ENCODE peak calls at places on chromosome X, in four cellular contexts. One of them, this sample, is unnamed.

GRCh38 chrX:63561425-63561824 is 210.3 kb upstream of the SPIN4 start:
- DNase-seq in heart right ventricle: no peak
- DNase-seq in fibroblast of pulmonary artery: no peak
- DNase-seq in AG10803: no peak
- DNase-seq in this sample: peak

GRCh38 chrX:131802836-131803626 is 220.1 kb upstream of the STK26 start:
- DNase-seq in AG10803: no peak
- DNase-seq in fibroblast of pulmonary artery: no peak
- DNase-seq in heart right ventricle: peak
- DNase-seq in this sample: no peak

GRCh38 chrX:78366576-78366975 is 39.2 kb upstream of the CYSLTR1 start:
- DNase-seq in heart right ventricle: no peak
- DNase-seq in AG10803: no peak
- DNase-seq in fibroblast of pulmonary artery: no peak
- DNase-seq in this sample: no peak

GRCh38 chrX:104137496-104137895 is 19.3 kb downstream of the SLC25A53 start:
- DNase-seq in AG10803: peak
- DNase-seq in heart right ventricle: no peak
- DNase-seq in fibroblast of pulmonary artery: peak
- DNase-seq in this sample: peak

GRCh38 chrX:1477229-1477628 is 24.5 kb upstream of the ASMTL start:
- DNase-seq in AG10803: no peak
- DNase-seq in heart right ventricle: no peak
- DNase-seq in fibroblast of pulmonary artery: no peak
- DNase-seq in this sample: no peak

GRCh38 chrX:153884136-153885076 is 1.6 kb downstream of the L1CAM start:
- DNase-seq in fibroblast of pulmonary artery: no peak
- DNase-seq in AG10803: no peak
- DNase-seq in heart right ventricle: no peak
- DNase-seq in this sample: no peak

GRCh38 chrX:71547339-71547738 is 14.4 kb downstream of the OGT start:
- DNase-seq in heart right ventricle: no peak
- DNase-seq in fibroblast of pulmonary artery: no peak
- DNase-seq in AG10803: no peak
- DNase-seq in this sample: no peak

GRCh38 chrX:17500145-17500579 is 125.2 kb downstream of the NHS start:
- DNase-seq in AG10803: peak
- DNase-seq in fibroblast of pulmonary artery: peak
- DNase-seq in heart right ventricle: no peak
- DNase-seq in this sample: peak

GRCh38 chrX:46376246-46376885 is 168.9 kb downstream of the ZNF674 start:
- DNase-seq in fibroblast of pulmonary artery: peak
- DNase-seq in AG10803: peak
- DNase-seq in heart right ventricle: no peak
- DNase-seq in this sample: peak

GRCh38 chrX:139967300-139967699 is 2.0 kb upstream of the CXorf66 start:
- DNase-seq in AG10803: no peak
- DNase-seq in heart right ventricle: no peak
- DNase-seq in fibroblast of pulmonary artery: peak
- DNase-seq in this sample: peak

GRCh38 chrX:45714864-45715263 is 514.2 kb upstream of the DIPK2B start:
- DNase-seq in fibroblast of pulmonary artery: peak
- DNase-seq in AG10803: peak
- DNase-seq in heart right ventricle: no peak
- DNase-seq in this sample: peak

GRCh38 chrX:136866337-136867095 is 14.0 kb downstream of the RBMX start:
- DNase-seq in AG10803: no peak
- DNase-seq in heart right ventricle: no peak
- DNase-seq in fibroblast of pulmonary artery: peak
- DNase-seq in this sample: no peak

GRCh38 chrX:143632625-143633387 is 3.1 kb downstream of the SLITRK4 start:
- DNase-seq in AG10803: no peak
- DNase-seq in fibroblast of pulmonary artery: peak
- DNase-seq in heart right ventricle: no peak
- DNase-seq in this sample: no peak

GRCh38 chrX:120309873-120310730 is 1.2 kb downstream of the TMEM255A start:
- DNase-seq in AG10803: peak
- DNase-seq in fibroblast of pulmonary artery: no peak
- DNase-seq in heart right ventricle: no peak
- DNase-seq in this sample: peak

GRCh38 chrX:123736333-123736921 is 3.6 kb upstream of the THOC2 start:
- DNase-seq in AG10803: peak
- DNase-seq in fibroblast of pulmonary artery: no peak
- DNase-seq in heart right ventricle: no peak
- DNase-seq in this sample: peak

GRCh38 chrX:150486011-150486410 is 82.4 kb upstream of the MTM1 start:
- DNase-seq in heart right ventricle: peak
- DNase-seq in AG10803: peak
- DNase-seq in fibroblast of pulmonary artery: peak
- DNase-seq in this sample: peak

GRCh38 chrX:1212532-1212931 is at the start of gene CRLF2:
- DNase-seq in heart right ventricle: no peak
- DNase-seq in fibroblast of pulmonary artery: no peak
- DNase-seq in AG10803: no peak
- DNase-seq in this sample: peak

GRCh38 chrX:116306218-116306617 is 130.2 kb upstream of the SLC6A14 start:
- DNase-seq in fibroblast of pulmonary artery: no peak
- DNase-seq in heart right ventricle: no peak
- DNase-seq in AG10803: no peak
- DNase-seq in this sample: no peak

GRCh38 chrX:49082472-49082871 is 2.8 kb upstream of the WDR45 start:
- DNase-seq in AG10803: no peak
- DNase-seq in heart right ventricle: no peak
- DNase-seq in fibroblast of pulmonary artery: no peak
- DNase-seq in this sample: no peak

GRCh38 chrX:100720301-100720700 is 11.6 kb downstream of the SYTL4 start:
- DNase-seq in AG10803: no peak
- DNase-seq in heart right ventricle: no peak
- DNase-seq in fibroblast of pulmonary artery: peak
- DNase-seq in this sample: peak

GRCh38 chrX:18640686-18641085 is 31.2 kb downstream of the RS1 start:
- DNase-seq in AG10803: peak
- DNase-seq in fibroblast of pulmonary artery: peak
- DNase-seq in heart right ventricle: no peak
- DNase-seq in this sample: no peak

GRCh38 chrX:110180928-110181310 is 137.0 kb downstream of the AMMECR1 start:
- DNase-seq in fibroblast of pulmonary artery: no peak
- DNase-seq in AG10803: peak
- DNase-seq in heart right ventricle: no peak
- DNase-seq in this sample: peak

GRCh38 chrX:121456315-121456714 is 408.9 kb downstream of the GLUD2 start:
- DNase-seq in fibroblast of pulmonary artery: no peak
- DNase-seq in AG10803: no peak
- DNase-seq in heart right ventricle: no peak
- DNase-seq in this sample: no peak

GRCh38 chrX:75303795-75304194 is 29.9 kb downstream of the UPRT start:
- DNase-seq in AG10803: peak
- DNase-seq in fibroblast of pulmonary artery: peak
- DNase-seq in heart right ventricle: no peak
- DNase-seq in this sample: peak

GRCh38 chrX:9566150-9566621 is 101.3 kb downstream of the TBL1X start:
- DNase-seq in AG10803: peak
- DNase-seq in fibroblast of pulmonary artery: peak
- DNase-seq in heart right ventricle: peak
- DNase-seq in this sample: peak
- TF ChIP-seq CTCF in AG10803: no peak
- TF ChIP-seq CTCF in fibroblast of pulmonary artery: no peak
- TF ChIP-seq CTCF in heart right ventricle: no peak
- TF ChIP-seq CTCF in this sample: peak

DNA sequence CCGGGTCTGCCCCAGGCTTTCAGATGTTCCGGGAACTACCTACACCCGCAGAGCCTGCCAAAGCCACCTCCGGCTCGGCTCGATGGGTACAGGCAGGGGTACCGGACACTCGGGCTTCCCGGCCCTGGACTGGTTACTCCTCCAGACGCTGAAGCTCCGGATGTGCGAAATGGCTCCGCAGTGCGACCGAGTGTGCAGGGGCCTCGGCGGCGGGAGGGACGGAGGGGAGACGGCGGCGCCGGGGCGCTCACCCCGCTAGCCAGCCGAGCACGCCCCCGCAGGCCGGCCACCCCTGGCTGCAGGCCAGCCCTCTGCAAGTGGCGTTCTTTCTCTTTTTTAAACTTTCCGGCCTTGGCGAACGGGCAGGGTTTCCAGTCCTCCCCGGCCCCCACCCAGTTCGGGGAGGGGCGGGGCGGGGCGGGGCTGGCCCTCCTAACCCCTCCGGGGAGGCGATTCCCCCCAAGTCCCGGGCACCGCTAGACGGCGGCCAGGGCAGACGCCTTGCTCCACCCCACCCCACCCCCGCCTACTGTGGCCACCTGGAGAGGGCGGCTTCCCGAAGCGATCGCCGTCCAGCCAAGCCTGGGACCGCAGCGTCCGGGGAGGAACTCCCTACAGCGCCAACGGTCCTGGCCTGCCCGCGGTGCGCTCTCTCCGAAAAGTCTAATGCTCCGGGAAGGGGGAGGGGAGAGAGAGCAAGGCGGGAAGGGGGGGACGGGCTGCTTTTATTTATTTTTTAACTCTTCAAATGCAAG is 7.5 kb downstream of the BCOR start:
- DNase-seq in AG10803: no peak
- DNase-seq in fibroblast of pulmonary artery: no peak
- DNase-seq in heart right ventricle: peak
- DNase-seq in this sample: no peak
- H3K4me3 ChIP-seq in AG10803: peak
- H3K4me3 ChIP-seq in fibroblast of pulmonary artery: peak
- H3K4me3 ChIP-seq in heart right ventricle: peak
- H3K4me3 ChIP-seq in this sample: peak

GRCh38 chrX:133465254-133465653 is 50.0 kb upstream of the GPC4 start:
- DNase-seq in AG10803: no peak
- DNase-seq in heart right ventricle: no peak
- DNase-seq in fibroblast of pulmonary artery: no peak
- DNase-seq in this sample: no peak

GRCh38 chrX:133473451-133473850 is 58.2 kb upstream of the GPC4 start:
- DNase-seq in fibroblast of pulmonary artery: no peak
- DNase-seq in heart right ventricle: no peak
- DNase-seq in AG10803: no peak
- DNase-seq in this sample: no peak

DNA sequence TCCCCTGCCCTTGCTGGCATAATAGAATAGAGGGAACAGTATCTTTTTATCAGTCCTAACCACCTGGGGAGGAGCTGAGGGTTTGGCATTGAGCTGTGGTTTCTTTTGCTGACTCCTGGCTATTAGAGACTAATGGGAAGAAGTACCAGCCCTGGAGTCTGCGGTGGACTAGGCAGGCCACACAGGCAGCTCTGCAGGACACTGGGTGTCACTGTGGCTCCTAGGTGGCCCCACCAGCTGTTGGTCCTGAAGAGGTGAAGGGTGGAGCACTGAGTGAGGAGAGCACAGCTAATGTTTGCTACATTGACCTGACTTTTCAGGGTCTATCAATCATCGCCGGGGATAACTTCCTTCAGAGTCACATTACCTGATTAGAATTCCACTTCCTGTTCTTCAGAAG is 52.8 kb upstream of the GPC4 start:
- DNase-seq in AG10803: no peak
- DNase-seq in heart right ventricle: no peak
- DNase-seq in fibroblast of pulmonary artery: no peak
- DNase-seq in this sample: no peak
- TF ChIP-seq CTCF in AG10803: no peak
- TF ChIP-seq CTCF in heart right ventricle: no peak
- TF ChIP-seq CTCF in fibroblast of pulmonary artery: no peak
- TF ChIP-seq CTCF in this sample: no peak

DNA sequence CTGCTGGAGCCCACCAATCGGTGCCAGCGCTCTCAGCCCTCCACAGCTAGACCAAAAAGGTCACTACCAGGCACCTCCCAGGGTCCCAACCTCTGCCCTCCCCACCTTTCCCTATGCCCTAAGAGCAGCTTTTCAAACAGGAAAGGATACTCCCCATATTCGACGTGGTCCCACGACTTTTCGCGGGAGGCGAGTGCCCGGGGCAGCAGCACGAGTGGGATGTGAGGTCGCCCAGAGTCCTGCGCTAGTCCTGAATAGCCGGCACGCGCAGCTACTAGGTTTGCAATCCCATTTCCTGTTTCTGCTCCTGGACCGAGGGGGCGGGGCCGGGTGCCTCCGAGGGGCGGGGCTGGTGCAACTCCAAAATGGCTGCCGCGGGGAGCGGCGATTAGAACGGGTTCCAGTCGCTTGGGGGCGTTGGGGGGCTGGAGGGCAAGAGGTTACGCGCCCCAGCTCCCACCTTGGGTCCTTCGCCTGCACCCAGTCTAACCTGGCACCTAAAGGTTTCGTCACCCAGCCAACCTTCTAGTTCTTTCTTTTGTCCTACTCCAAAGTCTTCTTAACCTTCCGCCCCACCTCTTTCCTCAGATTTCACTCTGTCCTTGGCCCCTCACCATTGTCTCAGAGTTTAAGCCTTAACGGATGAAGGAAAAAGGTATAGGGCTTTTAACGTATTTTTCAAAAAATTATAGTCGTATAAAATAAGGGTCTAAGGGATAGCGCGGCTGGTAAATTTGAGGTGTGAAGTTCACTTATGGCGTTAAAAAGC is 85.0 kb upstream of the TENT5D start:
- DNase-seq in fibroblast of pulmonary artery: peak
- DNase-seq in AG10803: peak
- DNase-seq in heart right ventricle: peak
- DNase-seq in this sample: no peak
- H3K4me3 ChIP-seq in fibroblast of pulmonary artery: peak
- H3K4me3 ChIP-seq in AG10803: peak
- H3K4me3 ChIP-seq in heart right ventricle: no peak
- H3K4me3 ChIP-seq in this sample: no peak

GRCh38 chrX:41862562-41863184 is 60.7 kb downstream of the CASK start:
- DNase-seq in heart right ventricle: no peak
- DNase-seq in AG10803: no peak
- DNase-seq in fibroblast of pulmonary artery: no peak
- DNase-seq in this sample: no peak

GRCh38 chrX:41857670-41858069 is 65.7 kb downstream of the CASK start:
- DNase-seq in fibroblast of pulmonary artery: no peak
- DNase-seq in heart right ventricle: no peak
- DNase-seq in AG10803: no peak
- DNase-seq in this sample: no peak

GRCh38 chrX:41863343-41864203 is 59.8 kb downstream of the CASK start:
- DNase-seq in AG10803: no peak
- DNase-seq in fibroblast of pulmonary artery: no peak
- DNase-seq in heart right ventricle: no peak
- DNase-seq in this sample: no peak

GRCh38 chrX:41858161-41858775 is 65.1 kb downstream of the CASK start:
- DNase-seq in heart right ventricle: no peak
- DNase-seq in AG10803: no peak
- DNase-seq in fibroblast of pulmonary artery: no peak
- DNase-seq in this sample: no peak
- TF ChIP-seq CTCF in heart right ventricle: no peak
- TF ChIP-seq CTCF in AG10803: no peak
- TF ChIP-seq CTCF in fibroblast of pulmonary artery: no peak
- TF ChIP-seq CTCF in this sample: no peak

GRCh38 chrX:68823413-68824151 is 5.2 kb upstream of the EFNB1 start:
- DNase-seq in fibroblast of pulmonary artery: no peak
- DNase-seq in AG10803: no peak
- DNase-seq in heart right ventricle: no peak
- DNase-seq in this sample: no peak

GRCh38 chrX:68824152-68824433 is 4.7 kb upstream of the EFNB1 start:
- DNase-seq in heart right ventricle: no peak
- DNase-seq in AG10803: no peak
- DNase-seq in fibroblast of pulmonary artery: no peak
- DNase-seq in this sample: no peak

GRCh38 chrX:68821616-68822015 is 7.2 kb upstream of the EFNB1 start:
- DNase-seq in fibroblast of pulmonary artery: no peak
- DNase-seq in AG10803: no peak
- DNase-seq in heart right ventricle: no peak
- DNase-seq in this sample: no peak

GRCh38 chrX:68824565-68825125 is 4.2 kb upstream of the EFNB1 start:
- DNase-seq in fibroblast of pulmonary artery: no peak
- DNase-seq in heart right ventricle: no peak
- DNase-seq in AG10803: no peak
- DNase-seq in this sample: no peak

GRCh38 chrX:68822641-68823410 is 6.0 kb upstream of the EFNB1 start:
- DNase-seq in fibroblast of pulmonary artery: peak
- DNase-seq in heart right ventricle: peak
- DNase-seq in AG10803: peak
- DNase-seq in this sample: peak
- H3K4me3 ChIP-seq in fibroblast of pulmonary artery: no peak
- H3K4me3 ChIP-seq in heart right ventricle: no peak
- H3K4me3 ChIP-seq in AG10803: no peak
- H3K4me3 ChIP-seq in this sample: no peak